ENCODE peak calls at places on chromosomes 5 and 9, in ten cellular contexts. A is H7; L is activated CD4-positive, alpha-beta T cell treated with anti-CD3 and anti-CD28 coated beads for 36 hours; G is RPMI8226; R is ELR; B is NB4; D is thyroid gland; Z is tibial nerve; H is NCI-H510A treated with DMSO at 0.1 percent for 48 hours; J is HTR-8/SVneo. I is an unnamed sample.

GRCh38 chr5:139638090-139638735 is 9.9 kb upstream of the CXXC5 start:
- DNase-seq in A (peak), L (no peak), G (peak), R (peak), B (peak), D (peak), Z (no peak), H (peak), J (no peak), I (peak)

GRCh38 chr9:4973246-4973645 is 11.8 kb upstream of the JAK2 start:
- DNase-seq in A (no peak), L (no peak), G (no peak), R (no peak), B (no peak), D (no peak), Z (no peak), H (no peak), J (no peak), I (no peak)

GRCh38 chr5:132234684-132235062 is 7.0 kb upstream of the P4HA2 start:
- DNase-seq in A (no peak), L (no peak), G (no peak), R (no peak), B (no peak), D (no peak), Z (no peak), H (no peak), J (no peak), I (no peak)

GRCh38 chr5:157747766-157748700 is 4.5 kb downstream of the LSM11 start:
- DNase-seq in A (no peak), L (no peak), G (no peak), R (peak), B (no peak), D (no peak), Z (no peak), H (no peak), J (no peak), I (no peak)

GRCh38 chr5:9239626-9240025 is 306.2 kb downstream of the SEMA5A start:
- DNase-seq in A (no peak), L (no peak), G (no peak), R (peak), B (no peak), D (no peak), Z (no peak), H (no peak), J (no peak), I (no peak)

GRCh38 chr9:89732295-89732951 is 127.6 kb downstream of the GADD45G start:
- DNase-seq in A (no peak), L (no peak), G (no peak), R (peak), B (no peak), D (no peak), Z (no peak), H (peak), J (no peak), I (no peak)

GRCh38 chr5:119166026-119166425 is 95.1 kb downstream of the DMXL1 start:
- DNase-seq in A (peak), L (no peak), G (no peak), R (peak), B (no peak), D (no peak), Z (no peak), H (no peak), J (peak), I (no peak)

GRCh38 chr5:157511656-157512644 is 51.9 kb downstream of the NIPAL4 start:
- DNase-seq in A (no peak), L (peak), G (peak), R (peak), B (peak), D (peak), Z (peak), H (no peak), J (peak), I (no peak)

GRCh38 chr9:121537283-121537682 is 37.6 kb upstream of the GGTA1 start:
- DNase-seq in A (no peak), L (no peak), G (no peak), R (no peak), B (no peak), D (no peak), Z (no peak), H (no peak), J (no peak), I (no peak)

GRCh38 chr9:113636165-113636564 is 172.6 kb downstream of the RGS3 start:
- DNase-seq in A (peak), L (no peak), G (no peak), R (no peak), B (peak), D (no peak), Z (no peak), H (no peak), J (no peak), I (no peak)

GRCh38 chr5:36606437-36607113 is at the start of gene SLC1A3:
- DNase-seq in A (peak), L (peak), G (peak), R (peak), B (peak), D (peak), Z (peak), H (no peak), J (peak), I (no peak)

GRCh38 chr5:78690593-78690972 is 42.0 kb upstream of the LHFPL2 start:
- DNase-seq in A (no peak), L (no peak), G (no peak), R (no peak), B (no peak), D (no peak), Z (no peak), H (no peak), J (no peak), I (no peak)

GRCh38 chr9:79357620-79358019 is 214.1 kb upstream of the TLE4 start:
- DNase-seq in A (no peak), L (no peak), G (no peak), R (no peak), B (peak), D (no peak), Z (peak), H (peak), J (no peak), I (no peak)

GRCh38 chr9:87113892-87114291 is 166.6 kb upstream of the GAS1 start:
- DNase-seq in A (no peak), L (no peak), G (no peak), R (peak), B (no peak), D (no peak), Z (no peak), H (no peak), J (no peak), I (no peak)

GRCh38 chr5:39185761-39186160 is 33.6 kb downstream of the FYB1 start:
- DNase-seq in A (no peak), L (peak), G (no peak), R (no peak), B (no peak), D (no peak), Z (no peak), H (no peak), J (no peak), I (no peak)

GRCh38 chr5:35741126-35741711 is 115.5 kb upstream of the IL7R start:
- DNase-seq in A (no peak), L (no peak), G (no peak), R (peak), B (peak), D (no peak), Z (no peak), H (no peak), J (peak), I (no peak)

GRCh38 chr5:135950611-135951010 is 4.2 kb downstream of the LECT2 start:
- DNase-seq in A (no peak), L (no peak), G (no peak), R (no peak), B (peak), D (no peak), Z (no peak), H (no peak), J (no peak), I (no peak)

GRCh38 chr9:133238272-133238850 is 29.3 kb upstream of the OBP2B start:
- DNase-seq in A (peak), L (peak), G (no peak), R (peak), B (peak), D (peak), Z (peak), H (no peak), J (no peak), I (no peak)

GRCh38 chr9:83537331-83538171 is 650 bp downstream of the FRMD3 start:
- DNase-seq in A (peak), L (no peak), G (no peak), R (peak), B (no peak), D (peak), Z (no peak), H (peak), J (no peak), I (no peak)

GRCh38 chr5:141876628-141877477 is 1.4 kb downstream of the PCDH1 start:
- DNase-seq in A (peak), L (no peak), G (no peak), R (no peak), B (no peak), D (peak), Z (no peak), H (peak), J (no peak), I (peak)

GRCh38 chr5:42632501-42632900 is 124.1 kb upstream of the CCDC152 start:
- DNase-seq in A (no peak), L (no peak), G (no peak), R (no peak), B (no peak), D (no peak), Z (no peak), H (no peak), J (no peak), I (no peak)

GRCh38 chr5:173331956-173332479 is 3.8 kb upstream of the STC2 start:
- DNase-seq in A (peak), L (peak), G (peak), R (peak), B (peak), D (peak), Z (peak), H (peak), J (peak), I (peak)

GRCh38 chr9:89380437-89381307 is 62.4 kb downstream of the SECISBP2 start:
- DNase-seq in A (peak), L (no peak), G (no peak), R (no peak), B (no peak), D (peak), Z (no peak), H (no peak), J (no peak), I (no peak)

GRCh38 chr5:123844873-123845272 is 332.9 kb downstream of the CSNK1G3 start:
- DNase-seq in A (no peak), L (no peak), G (no peak), R (no peak), B (no peak), D (no peak), Z (no peak), H (no peak), J (no peak), I (no peak)

GRCh38 chr5:150446103-150446502 is 3.4 kb downstream of the RPS14 start:
- DNase-seq in A (no peak), L (no peak), G (no peak), R (no peak), B (no peak), D (no peak), Z (no peak), H (no peak), J (no peak), I (no peak)

GRCh38 chr5:133876266-133876665 is 92.2 kb downstream of the C5orf15 start:
- DNase-seq in A (no peak), L (no peak), G (no peak), R (no peak), B (no peak), D (no peak), Z (no peak), H (no peak), J (no peak), I (no peak)

GRCh38 chr5:67680109-67680508 is 483.5 kb upstream of the CD180 start:
- DNase-seq in A (no peak), L (no peak), G (no peak), R (no peak), B (no peak), D (no peak), Z (no peak), H (no peak), J (no peak), I (no peak)

GRCh38 chr5:106311230-106311629 is 1359.5 kb downstream of the EFNA5 start:
- DNase-seq in A (no peak), L (no peak), G (no peak), R (no peak), B (no peak), D (peak), Z (peak), H (no peak), J (no peak), I (no peak)

GRCh38 chr5:31361234-31361633 is 167.7 kb downstream of the CDH6 start:
- DNase-seq in A (no peak), L (no peak), G (no peak), R (peak), B (no peak), D (no peak), Z (no peak), H (no peak), J (no peak), I (no peak)

GRCh38 chr5:134769206-134769605 is 10.6 kb downstream of the DDX46 start:
- DNase-seq in A (no peak), L (no peak), G (no peak), R (peak), B (peak), D (no peak), Z (no peak), H (no peak), J (no peak), I (no peak)

GRCh38 chr5:167061695-167062094 is 1229.8 kb upstream of the WWC1 start:
- DNase-seq in A (no peak), L (no peak), G (no peak), R (no peak), B (no peak), D (no peak), Z (no peak), H (no peak), J (no peak), I (peak)